ENCODE peak calls at places on chromosomes 3 and 15, in six cellular contexts. C, J, B, R, V and G are unnamed samples.

GRCh38 chr3:194691481-194692281 is 6.0 kb downstream of the FAM43A start:
- DNase-seq in C (peak), J (no peak), B (no peak), R (no peak), V (no peak), G (peak)

GRCh38 chr3:39180546-39181346 is 11.6 kb downstream of the XIRP1 start:
- DNase-seq in C (peak), J (peak), B (peak), R (peak), V (peak), G (peak)

GRCh38 chr3:185928532-185928931 is 9.3 kb downstream of the TRA2B start:
- DNase-seq in C (no peak), J (no peak), B (no peak), R (no peak), V (no peak), G (no peak)

GRCh38 chr15:67501177-67501835 is 19.6 kb upstream of the C15orf61 start:
- DNase-seq in C (no peak), J (peak), B (peak), R (peak), V (peak), G (peak)

GRCh38 chr3:194304186-194304917 is 46.8 kb downstream of the CPN2 start:
- DNase-seq in C (no peak), J (no peak), B (no peak), R (no peak), V (peak), G (no peak)

GRCh38 chr3:49454457-49454856 is 15.6 kb upstream of the DAG1 start:
- DNase-seq in C (no peak), J (peak), B (peak), R (peak), V (no peak), G (no peak)

GRCh38 chr3:187040637-187041361 is 98.5 kb downstream of the RPL39L start:
- DNase-seq in C (no peak), J (peak), B (peak), R (peak), V (no peak), G (peak)

GRCh38 chr15:66833803-66834202 is 131.8 kb downstream of the SMAD6 start:
- DNase-seq in C (no peak), J (no peak), B (no peak), R (no peak), V (no peak), G (no peak)

GRCh38 chr15:86919581-86919980 is 839.9 kb downstream of the AGBL1 start:
- DNase-seq in C (no peak), J (no peak), B (no peak), R (no peak), V (peak), G (no peak)

GRCh38 chr15:44094776-44095175 is 100.3 kb downstream of the FRMD5 start:
- DNase-seq in C (no peak), J (no peak), B (no peak), R (no peak), V (no peak), G (no peak)

GRCh38 chr15:47340576-47340920 is 376.8 kb upstream of the SEMA6D start:
- DNase-seq in C (no peak), J (no peak), B (no peak), R (no peak), V (no peak), G (no peak)

GRCh38 chr15:95520511-95520910 is 810.0 kb upstream of the NR2F2 start:
- DNase-seq in C (peak), J (no peak), B (no peak), R (no peak), V (peak), G (peak)

GRCh38 chr15:66498501-66499386 is 1.2 kb upstream of the SNAPC5 start:
- DNase-seq in C (no peak), J (peak), B (peak), R (peak), V (peak), G (peak)

GRCh38 chr3:106811376-106811775 is 565.9 kb upstream of the CCDC54 start:
- DNase-seq in C (no peak), J (no peak), B (no peak), R (no peak), V (no peak), G (peak)

GRCh38 chr15:75836953-75837321 is 6.3 kb upstream of the UBE2Q2 start:
- DNase-seq in C (peak), J (peak), B (peak), R (no peak), V (peak), G (peak)

GRCh38 chr15:58296276-58296675 is 135.5 kb upstream of the LIPC start:
- DNase-seq in C (no peak), J (no peak), B (no peak), R (no peak), V (no peak), G (no peak)

GRCh38 chr3:70747847-70748246 is 435.4 kb upstream of the MDFIC2 start:
- DNase-seq in C (no peak), J (no peak), B (no peak), R (no peak), V (no peak), G (no peak)

GRCh38 chr15:75177360-75178071 is 24.2 kb upstream of the C15orf39 start:
- DNase-seq in C (no peak), J (no peak), B (no peak), R (no peak), V (peak), G (no peak)

GRCh38 chr15:78340243-78341056 is at the start of gene CRABP1:
- DNase-seq in C (no peak), J (peak), B (no peak), R (no peak), V (no peak), G (no peak)

GRCh38 chr15:75650908-75651809 is 3.4 kb downstream of the SNX33 start:
- DNase-seq in C (no peak), J (no peak), B (peak), R (peak), V (peak), G (peak)

GRCh38 chr3:71062037-71062919 is 521.2 kb downstream of the FOXP1 start:
- DNase-seq in C (no peak), J (no peak), B (no peak), R (no peak), V (no peak), G (peak)

GRCh38 chr15:75554717-75555116 is 24.4 kb downstream of the PTPN9 start:
- DNase-seq in C (no peak), J (no peak), B (no peak), R (no peak), V (no peak), G (no peak)

GRCh38 chr3:13688034-13688433 is 139.1 kb downstream of the FBLN2 start:
- DNase-seq in C (no peak), J (no peak), B (no peak), R (no peak), V (no peak), G (no peak)

GRCh38 chr3:30421261-30421660 is 185.1 kb upstream of the TGFBR2 start:
- DNase-seq in C (no peak), J (no peak), B (no peak), R (no peak), V (no peak), G (no peak)

DNA sequence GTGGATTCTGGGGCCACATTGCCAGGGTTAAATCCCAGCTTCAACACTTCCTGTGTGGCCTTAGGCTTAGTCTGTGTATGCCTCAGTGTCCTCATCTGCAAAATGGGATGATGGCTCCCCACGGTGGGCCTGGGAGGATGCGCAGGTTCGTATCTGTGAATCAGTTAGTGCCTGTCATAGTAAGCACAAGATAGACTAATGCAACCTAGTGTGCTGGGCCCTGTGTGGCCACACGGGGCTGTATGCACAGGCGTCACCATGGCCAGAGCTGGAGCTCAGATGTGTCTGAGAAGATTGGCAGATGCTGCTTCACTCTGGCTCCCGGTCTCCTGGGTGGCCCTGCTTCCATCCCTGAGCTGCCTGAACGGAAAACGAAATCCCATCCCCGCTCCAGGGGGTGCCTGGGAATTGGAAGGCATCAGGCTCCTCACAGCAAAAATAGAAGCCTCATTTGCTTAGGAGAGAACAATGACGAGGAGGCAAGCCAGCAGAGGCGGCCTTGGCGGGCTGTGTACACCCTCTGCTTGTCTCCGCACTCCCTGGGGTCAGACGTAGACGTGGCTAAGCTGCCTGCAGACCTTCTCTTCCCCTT is 103.6 kb downstream of the APBA2 start:
- DNase-seq in C (no peak), J (peak), B (peak), R (no peak), V (peak), G (no peak)
- TF ChIP-seq MYC in C (no peak), J (no peak), B (no peak), R (no peak), V (no peak), G (no peak)

GRCh38 chr3:122786067-122786466 is 7.6 kb downstream of the HSPBAP1 start:
- DNase-seq in C (no peak), J (peak), B (no peak), R (peak), V (no peak), G (no peak)
- TF ChIP-seq MYC in C (no peak), J (no peak), B (no peak), R (no peak), V (no peak), G (no peak)

GRCh38 chr3:72892870-72893269 is 5.0 kb downstream of the GXYLT2 start:
- DNase-seq in C (no peak), J (peak), B (peak), R (peak), V (peak), G (no peak)
- TF ChIP-seq MYC in C (no peak), J (no peak), B (no peak), R (no peak), V (no peak), G (no peak)

DNA sequence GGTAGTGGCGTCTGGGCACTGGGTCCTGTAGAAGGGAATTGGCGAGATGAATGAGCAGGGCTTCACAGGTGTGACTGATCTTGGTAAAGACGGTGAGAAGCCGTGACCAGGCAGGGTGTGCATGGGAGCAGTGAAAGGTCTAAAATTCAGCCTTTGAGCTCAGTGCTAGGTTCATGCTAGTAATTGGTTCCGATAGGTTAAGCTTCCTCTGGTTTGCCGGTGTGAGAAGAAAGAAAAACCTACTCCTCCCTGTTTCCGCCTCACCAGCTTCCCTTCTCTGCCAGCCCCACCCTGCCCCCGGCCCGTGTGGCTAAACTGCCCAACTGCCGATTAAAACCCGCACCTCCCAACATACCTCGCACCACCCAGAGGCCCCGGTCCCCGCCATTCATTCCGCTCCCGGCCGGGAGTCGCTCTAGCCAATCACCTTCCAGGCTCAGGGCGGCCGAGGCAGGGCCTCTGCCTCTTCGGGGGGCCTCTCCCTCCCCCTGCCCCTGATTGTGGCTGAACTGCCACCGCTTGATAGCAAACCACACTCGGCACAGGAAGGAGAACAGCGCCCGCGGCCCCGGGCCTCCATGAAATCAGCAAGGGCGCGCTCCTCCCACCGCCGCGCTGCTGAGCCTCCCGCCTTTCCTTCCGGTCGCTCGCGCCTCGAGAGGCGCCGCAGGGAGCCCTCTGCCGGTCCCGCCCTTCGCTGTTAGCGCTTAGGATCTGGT is 7.3 kb upstream of the NRROS start:
- DNase-seq in C (peak), J (peak), B (peak), R (peak), V (peak), G (peak)
- TF ChIP-seq MYC in C (peak), J (no peak), B (no peak), R (peak), V (peak), G (peak)

DNA sequence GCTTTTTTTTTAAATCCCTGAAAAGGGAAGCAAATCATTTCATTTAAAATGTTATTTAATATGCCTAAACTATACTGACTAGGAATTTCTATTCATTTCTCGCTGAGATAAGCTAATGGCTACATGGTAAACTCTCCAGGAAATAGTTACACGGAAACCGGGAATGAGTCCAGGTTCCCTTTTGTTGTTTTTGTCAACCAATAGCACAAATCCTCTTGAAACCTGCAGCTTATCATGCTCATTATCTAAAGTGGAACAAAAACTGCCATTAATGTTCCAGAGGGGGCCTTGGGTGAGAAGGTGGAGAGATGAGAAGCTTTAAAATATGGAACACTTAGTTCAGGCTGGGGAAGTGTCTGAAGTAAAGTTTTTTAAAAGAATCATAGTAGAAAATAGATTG is 113.5 kb upstream of the ALCAM start:
- DNase-seq in C (no peak), J (no peak), B (no peak), R (no peak), V (no peak), G (peak)
- TF ChIP-seq MYC in C (no peak), J (no peak), B (no peak), R (no peak), V (no peak), G (no peak)

DNA sequence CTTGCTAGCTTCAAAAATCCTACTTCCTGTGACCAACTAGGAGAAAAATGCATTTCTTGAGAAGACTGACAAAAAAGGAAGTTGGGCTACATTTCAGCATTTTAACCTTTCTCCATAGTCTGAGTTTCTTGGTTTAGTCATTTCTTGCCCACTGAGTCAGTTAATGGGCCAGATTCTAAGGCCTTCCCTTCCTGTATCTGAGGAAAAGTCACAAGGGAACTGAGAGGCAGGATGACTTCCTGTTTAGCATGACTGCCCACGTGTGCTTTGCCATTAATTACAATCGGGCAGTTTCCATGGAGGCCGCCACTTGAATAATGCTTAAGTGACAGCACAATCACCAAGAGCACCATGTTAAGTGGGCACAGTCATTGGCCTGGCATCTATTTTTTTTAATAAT is 794.4 kb upstream of the LMCD1 start:
- DNase-seq in C (no peak), J (no peak), B (no peak), R (no peak), V (no peak), G (peak)
- TF ChIP-seq MYC in C (no peak), J (no peak), B (no peak), R (no peak), V (no peak), G (peak)